ENCODE peak calls at places on chromosomes 16 and 17, in seven cellular contexts. L, O, Z, T, M, N and F are unnamed samples.

GRCh38 chr17:43020789-43021738 is 1.1 kb downstream of the VAT1 start:
- DNase-seq in O (no peak), T (peak), L (peak), N (peak), M (peak), Z (peak), F (peak)

GRCh38 chr17:78995022-78995760 is 14.4 kb downstream of the CANT1 start:
- DNase-seq in L (peak), O (no peak), N (no peak), Z (no peak), T (peak), M (no peak), F (no peak)

GRCh38 chr17:17303847-17304490 is 796 bp downstream of the NT5M start:
- DNase-seq in T (no peak), L (no peak), N (no peak), Z (no peak), O (no peak), M (no peak), F (no peak)

GRCh38 chr17:43579570-43580140 is 33.5 kb upstream of the ETV4 start:
- DNase-seq in T (no peak), Z (peak), L (no peak), O (no peak), M (no peak), N (peak), F (peak)

GRCh38 chr16:10265770-10266615 is 83.8 kb upstream of the GRIN2A start:
- DNase-seq in T (no peak), O (no peak), L (no peak), Z (no peak), M (no peak), N (peak), F (no peak)

GRCh38 chr16:8956265-8957060 is 7.2 kb downstream of the USP7 start:
- DNase-seq in O (no peak), L (peak), M (no peak), T (peak), N (no peak), Z (no peak), F (no peak)

GRCh38 chr17:29617125-29617480 is 5.6 kb downstream of the CORO6 start:
- DNase-seq in L (peak), T (peak), Z (peak), M (peak), O (peak), N (peak), F (peak)

GRCh38 chr17:42577140-42577531 is 393 bp downstream of the PSMC3IP start:
- DNase-seq in Z (no peak), T (no peak), M (no peak), L (no peak), N (no peak), O (no peak), F (no peak)

GRCh38 chr16:22070361-22071351 is 21.7 kb upstream of the VWA3A start:
- DNase-seq in L (peak), N (no peak), T (no peak), Z (peak), O (no peak), M (no peak), F (peak)

GRCh38 chr17:27343294-27343693 is 49.4 kb downstream of the WSB1 start:
- DNase-seq in T (no peak), N (no peak), O (no peak), L (no peak), Z (no peak), M (no peak), F (no peak)

GRCh38 chr16:88378401-88378800 is 4.4 kb upstream of the ZNF469 start:
- DNase-seq in M (no peak), T (peak), Z (no peak), O (no peak), N (no peak), L (no peak), F (no peak)

GRCh38 chr17:77619326-77619725 is 339.2 kb upstream of the TNRC6C start:
- DNase-seq in T (no peak), L (no peak), O (no peak), N (no peak), M (no peak), Z (no peak), F (no peak)

GRCh38 chr16:69072640-69072974 is 32.8 kb upstream of the HAS3 start:
- DNase-seq in N (no peak), Z (no peak), M (no peak), L (no peak), O (no peak), T (no peak), F (no peak)

GRCh38 chr16:56262148-56262878 is 71.0 kb downstream of the GNAO1 start:
- DNase-seq in M (no peak), N (no peak), T (no peak), O (peak), L (no peak), Z (no peak), F (no peak)

GRCh38 chr16:27539120-27539519 is 10.6 kb downstream of the GTF3C1 start:
- DNase-seq in T (no peak), Z (no peak), O (no peak), M (no peak), L (no peak), N (no peak), F (no peak)

GRCh38 chr17:48646183-48647102 is 20.3 kb upstream of the HOXB9 start:
- DNase-seq in N (no peak), Z (peak), L (no peak), T (peak), M (no peak), O (peak), F (peak)

GRCh38 chr17:61487161-61487654 is 35.0 kb downstream of the TBX4 start:
- DNase-seq in T (no peak), M (no peak), O (no peak), N (no peak), L (no peak), Z (no peak), F (no peak)

GRCh38 chr17:19331134-19331533 is 31.4 kb downstream of the B9D1 start:
- DNase-seq in L (peak), M (no peak), T (no peak), O (no peak), Z (peak), N (no peak), F (peak)

GRCh38 chr17:39027037-39027436 is 59.8 kb upstream of the FBXO47 start:
- DNase-seq in T (peak), Z (peak), O (no peak), M (peak), L (peak), N (no peak), F (no peak)

GRCh38 chr17:39027440-39028035 is 60.3 kb upstream of the FBXO47 start:
- DNase-seq in M (no peak), O (no peak), T (no peak), N (no peak), Z (no peak), L (no peak), F (no peak)

GRCh38 chr17:39022961-39023360 is 55.8 kb upstream of the FBXO47 start:
- DNase-seq in L (no peak), N (no peak), T (no peak), M (no peak), O (no peak), Z (no peak), F (no peak)

DNA sequence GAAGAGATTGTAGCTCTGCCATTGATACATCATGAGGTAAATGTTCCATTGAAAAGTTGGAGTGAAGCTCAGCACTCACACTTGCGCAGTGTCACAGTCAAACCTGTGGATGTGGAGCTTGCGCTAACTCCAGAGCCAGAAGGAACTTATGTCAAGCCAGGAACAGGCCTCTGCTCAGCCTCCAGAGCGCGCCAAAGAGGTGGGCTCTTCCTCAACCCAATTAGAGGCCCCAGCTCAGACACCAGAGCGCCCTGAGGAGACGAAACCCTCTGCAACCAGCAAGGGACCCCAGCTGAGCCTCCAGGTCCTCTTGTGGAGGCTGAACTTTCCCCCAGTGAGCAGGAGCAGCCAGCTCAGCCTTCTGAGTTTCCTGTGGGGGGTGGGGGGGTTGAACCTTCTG is 61.5 kb upstream of the FBXO47 start:
- DNase-seq in Z (no peak), M (no peak), T (no peak), L (no peak), N (no peak), O (no peak), F (no peak)
- H3K4me3 ChIP-seq in Z (no peak), M (no peak), T (no peak), L (no peak), N (no peak), O (no peak), F (no peak)

GRCh38 chr17:82297280-82297803 is 20.1 kb downstream of the CD7 start:
- DNase-seq in Z (peak), N (no peak), M (peak), L (peak), O (peak), T (peak), F (peak)
- H3K4me3 ChIP-seq in Z (peak), N (peak), M (no peak), L (peak), O (peak), T (peak), F (peak)

GRCh38 chr16:85171809-85172464 is 59.7 kb upstream of the CIBAR2 start:
- DNase-seq in O (no peak), Z (peak), M (no peak), L (no peak), T (no peak), N (no peak), F (no peak)
- H3K4me3 ChIP-seq in O (no peak), Z (peak), M (no peak), L (no peak), T (no peak), N (peak), F (peak)

GRCh38 chr16:1895949-1896675 is 22.1 kb downstream of the HS3ST6 start:
- DNase-seq in O (no peak), N (no peak), Z (no peak), L (no peak), T (no peak), M (no peak), F (no peak)
- H3K4me3 ChIP-seq in O (no peak), N (no peak), Z (no peak), L (no peak), T (no peak), M (no peak), F (no peak)

DNA sequence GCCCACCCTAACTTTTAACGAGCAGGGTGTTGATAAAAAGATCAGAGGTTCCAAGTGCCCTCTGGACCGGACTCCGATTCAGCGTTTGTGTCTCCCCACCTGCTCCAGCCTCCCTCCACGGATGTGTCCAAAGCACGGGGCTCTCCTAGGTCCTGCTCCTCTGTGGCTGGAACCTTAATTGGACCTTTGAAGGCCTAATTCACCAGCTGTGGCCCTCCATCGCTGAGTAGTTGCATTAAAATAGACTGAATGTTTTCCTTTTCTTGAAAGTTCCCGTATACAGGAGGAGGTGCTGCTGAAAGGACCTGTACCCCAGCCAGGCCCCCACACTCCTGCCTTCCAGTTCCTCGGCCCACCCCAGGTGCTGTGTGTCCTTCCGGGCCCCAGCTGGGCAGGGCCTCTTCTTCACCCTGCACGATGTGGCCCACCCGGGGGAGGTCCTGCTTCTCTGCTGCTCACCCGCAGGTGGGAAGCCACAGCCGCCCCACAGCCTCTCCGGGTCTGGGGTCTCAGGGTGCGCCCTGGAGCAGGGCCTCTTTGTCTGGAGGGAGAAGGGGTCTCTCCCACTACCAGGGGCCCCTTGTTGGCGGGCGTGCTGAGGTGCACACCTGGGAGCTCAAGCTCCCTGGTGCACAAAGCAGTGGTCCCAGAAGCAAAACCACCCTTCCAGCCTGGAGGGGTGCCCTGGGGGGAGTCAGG is 1.3 kb upstream of the CACNA1H start:
- DNase-seq in N (no peak), Z (no peak), L (no peak), M (no peak), O (no peak), T (no peak), F (no peak)
- H3K4me3 ChIP-seq in N (no peak), Z (no peak), L (no peak), M (no peak), O (no peak), T (no peak), F (no peak)

DNA sequence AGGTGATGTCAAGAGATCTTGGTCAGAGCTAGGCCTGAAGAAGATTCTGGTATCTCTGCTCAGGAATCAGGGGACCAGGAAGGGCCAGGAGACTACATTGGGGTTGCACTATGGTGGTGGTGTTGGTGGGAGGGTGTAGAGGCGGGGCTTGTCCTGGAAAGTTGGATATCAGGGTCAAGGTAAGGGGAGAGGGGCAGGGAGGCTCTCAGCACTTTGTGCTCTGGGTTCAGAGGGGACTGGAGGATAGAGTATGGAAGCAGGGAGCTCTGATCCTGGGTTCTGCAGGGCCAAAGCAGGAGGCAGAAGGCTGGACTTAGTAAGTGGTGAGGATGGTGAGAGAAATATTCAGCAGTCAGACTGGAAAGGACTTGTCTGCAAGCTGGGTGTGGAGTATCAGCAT is 3.0 kb downstream of the NOL3 start:
- DNase-seq in Z (no peak), L (no peak), M (no peak), O (no peak), T (no peak), N (no peak), F (no peak)
- H3K4me3 ChIP-seq in Z (peak), L (no peak), M (no peak), O (peak), T (no peak), N (peak), F (no peak)

GRCh38 chr17:50013079-50013478 is 18.1 kb upstream of the DLX3 start:
- DNase-seq in M (no peak), L (no peak), T (no peak), Z (no peak), N (no peak), O (no peak), F (no peak)

GRCh38 chr17:50009282-50009681 is 14.3 kb upstream of the DLX3 start:
- DNase-seq in L (no peak), T (no peak), Z (no peak), N (no peak), O (no peak), M (no peak), F (no peak)

GRCh38 chr17:50018909-50019308 is 23.9 kb upstream of the DLX3 start:
- DNase-seq in O (no peak), M (no peak), N (no peak), T (no peak), L (no peak), Z (peak), F (no peak)

GRCh38 chr17:50014471-50015088 is 19.6 kb upstream of the DLX3 start:
- DNase-seq in L (no peak), M (no peak), O (no peak), N (no peak), Z (no peak), T (no peak), F (no peak)

DNA sequence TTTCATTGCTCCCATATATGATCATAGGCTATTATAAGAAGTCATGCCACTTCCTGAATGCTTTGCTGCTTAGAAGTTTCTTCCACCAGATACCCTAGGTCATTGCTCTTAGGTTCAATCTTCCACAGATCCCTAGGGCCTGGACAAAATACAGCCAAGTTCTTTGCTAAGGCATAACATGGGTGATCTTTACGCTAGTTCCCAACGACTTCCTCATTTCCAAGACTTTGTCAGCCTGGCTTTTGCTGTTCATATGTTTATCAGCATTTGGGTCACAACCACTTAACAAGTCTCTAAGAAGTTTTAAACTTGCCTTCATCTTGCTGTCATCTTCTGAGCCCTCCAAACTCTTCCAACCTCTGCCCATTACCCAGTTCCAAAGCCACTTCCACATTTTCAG is 20.1 kb upstream of the DLX3 start:
- DNase-seq in O (no peak), Z (no peak), M (no peak), T (no peak), N (no peak), L (no peak), F (no peak)
- H3K4me3 ChIP-seq in O (no peak), Z (no peak), M (no peak), T (no peak), N (no peak), L (no peak), F (no peak)

DNA sequence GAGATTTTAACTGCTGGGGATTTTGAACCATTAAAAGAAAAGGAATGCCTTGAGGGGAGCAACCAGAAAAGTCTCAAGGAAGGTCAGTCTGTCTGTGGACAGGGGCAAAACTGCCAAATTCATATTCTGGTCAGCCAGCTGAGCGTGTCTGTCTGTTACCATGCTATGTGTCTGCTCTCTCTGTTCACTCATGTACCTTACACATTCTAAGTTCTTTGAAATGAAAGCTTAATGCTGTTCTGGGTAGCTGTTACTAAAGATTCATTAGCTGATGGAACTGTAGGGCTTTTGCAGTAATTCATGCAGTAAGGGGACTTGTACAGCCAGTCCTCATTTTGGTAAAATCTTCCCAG is 115.8 kb downstream of the MRTFB start:
- DNase-seq in Z (no peak), N (no peak), T (no peak), M (no peak), O (no peak), L (no peak), F (peak)
- H3K4me3 ChIP-seq in Z (peak), N (no peak), T (no peak), M (peak), O (no peak), L (peak), F (peak)

DNA sequence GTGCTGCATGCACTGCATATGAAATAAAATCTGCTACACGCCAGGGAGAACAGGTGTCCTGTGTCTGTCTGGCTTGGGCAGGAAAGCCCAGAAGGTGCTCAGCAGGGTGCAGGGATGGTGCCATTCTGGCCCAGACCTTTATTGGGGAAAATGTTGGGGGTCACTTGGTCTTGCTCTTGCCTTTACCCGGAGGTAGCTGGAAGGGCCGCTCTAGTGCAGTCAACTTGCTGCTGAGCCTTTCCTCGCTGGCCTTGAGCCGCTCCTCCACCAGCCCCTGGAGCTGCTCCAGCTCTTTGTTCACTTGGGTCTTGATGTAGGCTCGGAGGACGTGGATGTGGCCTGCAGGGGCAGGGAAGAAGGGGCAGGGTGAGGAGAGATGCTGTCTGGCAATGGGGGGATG is 4.5 kb downstream of the CFAP119 start:
- DNase-seq in T (peak), O (no peak), Z (no peak), M (no peak), L (no peak), N (no peak), F (no peak)
- H3K4me3 ChIP-seq in T (no peak), O (no peak), Z (no peak), M (no peak), L (no peak), N (no peak), F (no peak)

GRCh38 chr17:33751702-33752065 is 458.6 kb upstream of the ASIC2 start:
- DNase-seq in N (no peak), M (no peak), T (no peak), Z (no peak), O (no peak), L (no peak), F (no peak)
- H3K4me3 ChIP-seq in N (no peak), M (no peak), T (no peak), Z (peak), O (no peak), L (no peak), F (no peak)